ENCODE peak calls at places on chromosome 17, in eight cellular contexts. M is stimulated activated CD4-positive, alpha-beta T cell treated with anti-CD3 and anti-CD28 coated beads, Interleukin-2, amount 100 ng/mL, for 24 hours; G is G401; B is upper lobe of right lung; V is AML-193; E is naive thymus-derived CD4-positive, alpha-beta T cell; Q is neural progenitor cell; J is activated CD4-positive, CD25-positive, alpha-beta regulatory T cell treated with anti-CD3 and anti-CD28 coated beads, Interleukin-2, amount 50 U/mL, for 72 hours. C is an unnamed sample.

GRCh38 chr17:47275245-47275984 is 21.8 kb downstream of the ITGB3 start:
- DNase-seq in M (no peak), G (no peak), B (no peak), V (no peak), E (no peak), Q (peak), J (no peak), C (peak)

GRCh38 chr17:62627904-62628603 is 584 bp downstream of the MRC2 start:
- DNase-seq in M (peak), G (no peak), B (peak), V (no peak), E (peak), Q (peak), J (no peak), C (no peak)

GRCh38 chr17:27356091-27356705 is 62.3 kb downstream of the WSB1 start:
- DNase-seq in M (no peak), G (no peak), B (no peak), V (no peak), E (no peak), Q (no peak), J (no peak), C (no peak)

GRCh38 chr17:19546289-19547065 is 12.8 kb downstream of the SLC47A1 start:
- DNase-seq in M (no peak), G (no peak), B (peak), V (peak), E (no peak), Q (peak), J (no peak), C (no peak)

GRCh38 chr17:37824534-37825485 is 80.0 kb upstream of the HNF1B start:
- DNase-seq in M (no peak), G (no peak), B (no peak), V (no peak), E (no peak), Q (no peak), J (no peak), C (no peak)

GRCh38 chr17:44324092-44324570 is 492 bp downstream of the SLC25A39 start:
- DNase-seq in M (no peak), G (no peak), B (peak), V (no peak), E (no peak), Q (peak), J (no peak), C (no peak)

GRCh38 chr17:40097931-40098845 is 2.2 kb downstream of the NR1D1 start:
- DNase-seq in M (no peak), G (peak), B (peak), V (peak), E (no peak), Q (no peak), J (no peak), C (no peak)

GRCh38 chr17:44931376-44931775 is 16.1 kb upstream of the GFAP start:
- DNase-seq in M (no peak), G (no peak), B (peak), V (no peak), E (no peak), Q (no peak), J (no peak), C (no peak)

GRCh38 chr17:63984206-63984605 is 11.5 kb upstream of the SCN4A start:
- DNase-seq in M (no peak), G (no peak), B (no peak), V (no peak), E (no peak), Q (no peak), J (no peak), C (no peak)

GRCh38 chr17:31792007-31792585 is 66.9 kb downstream of the COPRS start:
- DNase-seq in M (no peak), G (no peak), B (no peak), V (no peak), E (no peak), Q (no peak), J (no peak), C (no peak)

GRCh38 chr17:16141685-16142084 is 73.6 kb downstream of the NCOR1 start:
- DNase-seq in M (no peak), G (no peak), B (no peak), V (no peak), E (no peak), Q (no peak), J (no peak), C (no peak)

GRCh38 chr17:28405632-28406477 is at the start of gene SLC46A1:
- DNase-seq in M (peak), G (peak), B (peak), V (no peak), E (peak), Q (peak), J (peak), C (peak)

GRCh38 chr17:78789663-78790181 is 7.6 kb upstream of the CYTH1 start:
- DNase-seq in M (no peak), G (no peak), B (peak), V (no peak), E (no peak), Q (no peak), J (no peak), C (no peak)

GRCh38 chr17:43360376-43360738 is 38.4 kb upstream of the ARL4D start:
- DNase-seq in M (peak), G (no peak), B (no peak), V (peak), E (peak), Q (no peak), J (peak), C (no peak)

GRCh38 chr17:62627219-62627903 is at the start of gene MRC2:
- DNase-seq in M (peak), G (no peak), B (peak), V (no peak), E (peak), Q (peak), J (no peak), C (peak)

GRCh38 chr17:17694229-17695081 is 13.2 kb downstream of the RAI1 start:
- DNase-seq in M (peak), G (peak), B (peak), V (no peak), E (peak), Q (peak), J (peak), C (peak)

GRCh38 chr17:80227666-80228065 is 7.4 kb downstream of the SLC26A11 start:
- DNase-seq in M (no peak), G (no peak), B (no peak), V (no peak), E (no peak), Q (no peak), J (no peak), C (no peak)

GRCh38 chr17:75750661-75751423 is 14.2 kb downstream of the GALK1 start:
- DNase-seq in M (no peak), G (no peak), B (no peak), V (no peak), E (no peak), Q (no peak), J (no peak), C (no peak)

GRCh38 chr17:61658183-61658582 is 67.2 kb upstream of the NACA2 start:
- DNase-seq in M (no peak), G (no peak), B (no peak), V (no peak), E (no peak), Q (no peak), J (no peak), C (no peak)

GRCh38 chr17:17175340-17175739 is 30.8 kb downstream of the PLD6 start:
- DNase-seq in M (no peak), G (no peak), B (no peak), V (no peak), E (no peak), Q (no peak), J (no peak), C (no peak)

GRCh38 chr17:82665226-82665625 is 17.0 kb upstream of the WDR45B start:
- DNase-seq in M (no peak), G (no peak), B (no peak), V (no peak), E (no peak), Q (no peak), J (no peak), C (no peak)